ENCODE peak calls at places on chromosomes 13 and 19, in nine cellular contexts. M is breast epithelium; B is midbrain; D is mucosa of gallbladder; U is stimulated activated CD8-positive, alpha-beta memory T cell treated with anti-CD3 and anti-CD28 coated beads, Interleukin-15, amount 100 ng/mL, for 4 hours; V is hepatic stellate cell; H is brain microvascular endothelial cell; Y is cardiac fibroblast; P is psoas muscle. F is an unnamed sample.

GRCh38 chr19:16297575-16298178 is 26.9 kb upstream of the KLF2 start:
- DNase-seq in M (no peak), B (no peak), D (no peak), U (no peak), V (no peak), H (no peak), Y (no peak), P (no peak), F (no peak)

GRCh38 chr13:90979059-90979458 is 368.4 kb upstream of the MIR17HG start:
- DNase-seq in M (no peak), B (no peak), D (no peak), U (no peak), V (no peak), H (no peak), Y (no peak), P (no peak), F (no peak)

GRCh38 chr13:77176350-77176749 is 149.4 kb upstream of the FBXL3 start:
- DNase-seq in M (no peak), B (no peak), D (no peak), U (no peak), V (no peak), H (peak), Y (peak), P (no peak), F (no peak)

GRCh38 chr13:41411536-41411935 is 45.8 kb upstream of the RGCC start:
- DNase-seq in M (no peak), B (peak), D (no peak), U (no peak), V (peak), H (peak), Y (peak), P (no peak), F (peak)

GRCh38 chr13:108779308-108779707 is 149.9 kb downstream of the MYO16 start:
- DNase-seq in M (no peak), B (no peak), D (no peak), U (no peak), V (no peak), H (no peak), Y (no peak), P (no peak), F (no peak)

GRCh38 chr19:47157455-47158321 is 27.1 kb downstream of the SAE1 start:
- DNase-seq in M (no peak), B (no peak), D (peak), U (no peak), V (peak), H (peak), Y (peak), P (peak), F (peak)

GRCh38 chr19:35717665-35718344 is at the start of gene KMT2B:
- DNase-seq in M (no peak), B (no peak), D (no peak), U (no peak), V (peak), H (no peak), Y (no peak), P (peak), F (no peak)

GRCh38 chr13:80338781-80339577 is 1.9 kb downstream of the SPRY2 start:
- DNase-seq in M (peak), B (peak), D (peak), U (no peak), V (peak), H (peak), Y (peak), P (peak), F (peak)

GRCh38 chr19:16624236-16624635 is 3.8 kb downstream of the MED26 start:
- DNase-seq in M (no peak), B (no peak), D (no peak), U (no peak), V (no peak), H (no peak), Y (no peak), P (no peak), F (no peak)

GRCh38 chr19:55640043-55640576 is 692 bp upstream of the ZNF580 start:
- DNase-seq in M (peak), B (peak), D (peak), U (peak), V (peak), H (peak), Y (peak), P (peak), F (peak)

GRCh38 chr13:106493569-106493968 is 41.9 kb downstream of the EFNB2 start:
- DNase-seq in M (no peak), B (peak), D (no peak), U (no peak), V (no peak), H (no peak), Y (no peak), P (no peak), F (no peak)

GRCh38 chr19:33486936-33487793 is 34.4 kb downstream of the PEPD start:
- DNase-seq in M (no peak), B (no peak), D (no peak), U (no peak), V (no peak), H (no peak), Y (no peak), P (no peak), F (no peak)

GRCh38 chr13:114123876-114124275 is 8.5 kb downstream of the RASA3 start:
- DNase-seq in M (no peak), B (no peak), D (no peak), U (no peak), V (no peak), H (no peak), Y (no peak), P (no peak), F (no peak)

GRCh38 chr19:10206226-10206873 is 11.6 kb upstream of the DNMT1 start:
- DNase-seq in M (peak), B (no peak), D (no peak), U (no peak), V (no peak), H (peak), Y (peak), P (no peak), F (no peak)

GRCh38 chr13:44373601-44374347 is at the start of gene SERP2:
- DNase-seq in M (no peak), B (peak), D (no peak), U (no peak), V (peak), H (no peak), Y (peak), P (peak), F (peak)

GRCh38 chr19:49362926-49363264 is 679 bp upstream of the TEAD2 start:
- DNase-seq in M (no peak), B (no peak), D (no peak), U (no peak), V (no peak), H (peak), Y (no peak), P (peak), F (peak)

GRCh38 chr13:27641711-27642502 is 20.2 kb downstream of the POLR1D start:
- DNase-seq in M (no peak), B (no peak), D (no peak), U (no peak), V (no peak), H (no peak), Y (no peak), P (no peak), F (no peak)

GRCh38 chr19:55244004-55244680 is 14.7 kb downstream of the PPP6R1 start:
- DNase-seq in M (no peak), B (no peak), D (no peak), U (no peak), V (no peak), H (no peak), Y (no peak), P (no peak), F (no peak)